ENCODE peak calls at places on chromosomes 13 and 19, in six cellular contexts. One of them, this sample, is unnamed.
A peak's percentile ranks its signal among the peaks of the same experiment; 100 is the strongest.

GRCh38 chr19:16921766-16922591 is 33.2 kb downstream of the F2RL3 start:
- DNase-seq in Panc1: no peak
- DNase-seq in ovary: no peak
- DNase-seq in foreskin fibroblast: no peak
- DNase-seq in uterus: no peak
- DNase-seq in A673: no peak
- DNase-seq in this sample: no peak

GRCh38 chr13:61414686-61415664 is 674 bp downstream of the PCDH20 start:
- DNase-seq in Panc1: no peak
- DNase-seq in ovary: no peak
- DNase-seq in foreskin fibroblast: no peak
- DNase-seq in uterus: no peak
- DNase-seq in A673: peak; percentile 80
- DNase-seq in this sample: peak; percentile 79

GRCh38 chr19:35710784-35711723 is 6.7 kb downstream of the ZBTB32 start:
- DNase-seq in Panc1: no peak
- DNase-seq in ovary: no peak
- DNase-seq in foreskin fibroblast: no peak
- DNase-seq in uterus: no peak
- DNase-seq in A673: no peak
- DNase-seq in this sample: no peak

GRCh38 chr19:48551437-48552302 is at the start of gene SULT2B1:
- DNase-seq in Panc1: no peak
- DNase-seq in ovary: no peak
- DNase-seq in foreskin fibroblast: no peak
- DNase-seq in uterus: no peak
- DNase-seq in A673: no peak
- DNase-seq in this sample: no peak

GRCh38 chr19:3316659-3317207 is 49.6 kb upstream of the NFIC start:
- DNase-seq in Panc1: no peak
- DNase-seq in ovary: no peak
- DNase-seq in foreskin fibroblast: no peak
- DNase-seq in uterus: no peak
- DNase-seq in A673: no peak
- DNase-seq in this sample: no peak

GRCh38 chr19:10315335-10316214 is at the start of gene FDX2:
- DNase-seq in Panc1: no peak
- DNase-seq in ovary: peak; percentile 92
- DNase-seq in foreskin fibroblast: peak; percentile 61
- DNase-seq in uterus: peak; percentile 78
- DNase-seq in A673: peak; percentile 90
- DNase-seq in this sample: no peak

GRCh38 chr13:83876546-83876945 is 5.7 kb downstream of the SLITRK1 start:
- DNase-seq in Panc1: no peak
- DNase-seq in ovary: no peak
- DNase-seq in foreskin fibroblast: no peak
- DNase-seq in uterus: no peak
- DNase-seq in A673: no peak
- DNase-seq in this sample: no peak

GRCh38 chr19:55451522-55452380 is 8.7 kb upstream of the SHISA7 start:
- DNase-seq in Panc1: no peak
- DNase-seq in ovary: no peak
- DNase-seq in foreskin fibroblast: no peak
- DNase-seq in uterus: no peak
- DNase-seq in A673: no peak
- DNase-seq in this sample: no peak

GRCh38 chr13:95204231-95204765 is 97.0 kb downstream of the ABCC4 start:
- DNase-seq in Panc1: no peak
- DNase-seq in ovary: no peak
- DNase-seq in foreskin fibroblast: no peak
- DNase-seq in uterus: no peak
- DNase-seq in A673: no peak
- DNase-seq in this sample: no peak

GRCh38 chr19:48999481-49000325 is 6.0 kb downstream of the RUVBL2 start:
- DNase-seq in Panc1: no peak
- DNase-seq in ovary: peak; percentile 57
- DNase-seq in foreskin fibroblast: peak; percentile 48
- DNase-seq in uterus: no peak
- DNase-seq in A673: peak; percentile 89
- DNase-seq in this sample: no peak

GRCh38 chr13:75135325-75135825 is 346.6 kb downstream of the TBC1D4 start:
- DNase-seq in Panc1: no peak
- DNase-seq in ovary: no peak
- DNase-seq in foreskin fibroblast: peak; percentile 96
- DNase-seq in uterus: no peak
- DNase-seq in A673: peak; percentile 9
- DNase-seq in this sample: no peak

GRCh38 chr13:33204130-33204927 is 81.2 kb downstream of the STARD13 start:
- DNase-seq in Panc1: no peak
- DNase-seq in ovary: peak; percentile 61
- DNase-seq in foreskin fibroblast: peak; percentile 91
- DNase-seq in uterus: peak; percentile 90
- DNase-seq in A673: peak; percentile 93
- DNase-seq in this sample: no peak

GRCh38 chr13:26629260-26629659 is 71.8 kb downstream of the WASF3 start:
- DNase-seq in Panc1: no peak
- DNase-seq in ovary: no peak
- DNase-seq in foreskin fibroblast: no peak
- DNase-seq in uterus: no peak
- DNase-seq in A673: peak; percentile 22
- DNase-seq in this sample: no peak

GRCh38 chr19:53991224-53992113 is at the start of gene CACNG6:
- DNase-seq in Panc1: no peak
- DNase-seq in ovary: no peak
- DNase-seq in foreskin fibroblast: no peak
- DNase-seq in uterus: no peak
- DNase-seq in A673: no peak
- DNase-seq in this sample: no peak

GRCh38 chr19:18205180-18205915 is 1.5 kb upstream of the RAB3A start:
- DNase-seq in Panc1: no peak
- DNase-seq in ovary: peak; percentile 93
- DNase-seq in foreskin fibroblast: peak; percentile 65
- DNase-seq in uterus: peak; percentile 91
- DNase-seq in A673: peak; percentile 68
- DNase-seq in this sample: no peak

GRCh38 chr19:18204394-18205179 is 745 bp upstream of the RAB3A start:
- DNase-seq in Panc1: no peak
- DNase-seq in ovary: peak; percentile 85
- DNase-seq in foreskin fibroblast: no peak
- DNase-seq in uterus: peak; percentile 84
- DNase-seq in A673: peak; percentile 77
- DNase-seq in this sample: no peak

GRCh38 chr19:18203863-18204393 is at the start of gene RAB3A:
- DNase-seq in Panc1: peak; percentile 98
- DNase-seq in ovary: peak; percentile 100
- DNase-seq in foreskin fibroblast: peak; percentile 100
- DNase-seq in uterus: peak; percentile 100
- DNase-seq in A673: peak; percentile 100
- DNase-seq in this sample: peak; percentile 100

GRCh38 chr19:18203408-18203862 is 407 bp downstream of the RAB3A start:
- DNase-seq in Panc1: no peak
- DNase-seq in ovary: peak; percentile 82
- DNase-seq in foreskin fibroblast: no peak
- DNase-seq in uterus: no peak
- DNase-seq in A673: peak; percentile 54
- DNase-seq in this sample: no peak

GRCh38 chr19:18202759-18203407 is 959 bp downstream of the RAB3A start:
- DNase-seq in Panc1: no peak
- DNase-seq in ovary: peak; percentile 85
- DNase-seq in foreskin fibroblast: no peak
- DNase-seq in uterus: peak; percentile 46
- DNase-seq in A673: peak; percentile 39
- DNase-seq in this sample: no peak
- TF ChIP-seq CTCF in Panc1: no peak
- TF ChIP-seq CTCF in ovary: no peak
- TF ChIP-seq CTCF in foreskin fibroblast: peak; percentile 22
- TF ChIP-seq CTCF in uterus: no peak
- TF ChIP-seq CTCF in A673: peak; percentile 46
- TF ChIP-seq CTCF in this sample: peak; percentile 67

GRCh38 chr13:58994077-58994476 is 1169.7 kb downstream of the DIAPH3 start:
- DNase-seq in Panc1: no peak
- DNase-seq in ovary: no peak
- DNase-seq in foreskin fibroblast: no peak
- DNase-seq in uterus: no peak
- DNase-seq in A673: peak; percentile 36
- DNase-seq in this sample: no peak

GRCh38 chr13:58999851-59000250 is 1163.9 kb downstream of the DIAPH3 start:
- DNase-seq in Panc1: no peak
- DNase-seq in ovary: no peak
- DNase-seq in foreskin fibroblast: no peak
- DNase-seq in uterus: no peak
- DNase-seq in A673: no peak
- DNase-seq in this sample: no peak

GRCh38 chr13:58991826-58992477 is 1171.8 kb downstream of the DIAPH3 start:
- DNase-seq in Panc1: no peak
- DNase-seq in ovary: no peak
- DNase-seq in foreskin fibroblast: no peak
- DNase-seq in uterus: no peak
- DNase-seq in A673: no peak
- DNase-seq in this sample: no peak

GRCh38 chr13:58992478-58993042 is 1171.2 kb downstream of the DIAPH3 start:
- DNase-seq in Panc1: no peak
- DNase-seq in ovary: no peak
- DNase-seq in foreskin fibroblast: no peak
- DNase-seq in uterus: no peak
- DNase-seq in A673: no peak
- DNase-seq in this sample: no peak

GRCh38 chr13:58994778-58995177 is 1169.0 kb downstream of the DIAPH3 start:
- DNase-seq in Panc1: no peak
- DNase-seq in ovary: no peak
- DNase-seq in foreskin fibroblast: no peak
- DNase-seq in uterus: no peak
- DNase-seq in A673: peak; percentile 63
- DNase-seq in this sample: no peak
- TF ChIP-seq CTCF in Panc1: no peak
- TF ChIP-seq CTCF in ovary: no peak
- TF ChIP-seq CTCF in foreskin fibroblast: no peak
- TF ChIP-seq CTCF in uterus: no peak
- TF ChIP-seq CTCF in A673: peak; percentile 53
- TF ChIP-seq CTCF in this sample: peak; percentile 67

GRCh38 chr19:13883665-13884064 is 6.7 kb downstream of the NANOS3 start:
- DNase-seq in Panc1: no peak
- DNase-seq in ovary: no peak
- DNase-seq in foreskin fibroblast: no peak
- DNase-seq in uterus: no peak
- DNase-seq in A673: no peak
- DNase-seq in this sample: no peak
- TF ChIP-seq CTCF in Panc1: no peak
- TF ChIP-seq CTCF in ovary: no peak
- TF ChIP-seq CTCF in foreskin fibroblast: no peak
- TF ChIP-seq CTCF in uterus: no peak
- TF ChIP-seq CTCF in A673: peak; percentile 27
- TF ChIP-seq CTCF in this sample: peak; percentile 53

DNA sequence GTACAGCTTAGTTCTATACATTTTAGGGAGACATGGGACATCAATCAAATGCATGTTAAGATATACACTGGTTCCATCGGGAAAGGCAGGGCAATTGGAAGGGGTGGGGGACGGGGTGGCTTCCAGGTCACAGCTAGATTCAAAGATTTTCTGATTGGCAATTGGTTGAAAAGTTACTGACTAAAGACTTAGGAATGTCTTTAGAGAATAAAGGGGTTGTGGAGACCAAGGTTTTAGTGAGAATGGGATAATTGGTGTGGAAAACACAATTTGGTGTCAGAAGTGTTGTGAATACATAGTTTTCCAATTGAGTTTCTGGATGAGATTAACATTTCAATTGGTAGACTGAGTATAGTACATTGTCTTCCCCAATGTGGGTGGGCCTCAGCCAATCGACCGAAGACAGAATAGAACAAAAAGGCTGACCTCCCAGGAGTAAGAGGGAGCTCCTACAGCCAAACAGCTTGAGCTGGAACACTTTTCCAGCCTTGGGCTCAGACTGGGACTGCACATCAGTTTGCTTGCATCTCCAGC is 988 bp upstream of the CCDC169 start:
- DNase-seq in Panc1: no peak
- DNase-seq in ovary: no peak
- DNase-seq in foreskin fibroblast: no peak
- DNase-seq in uterus: no peak
- DNase-seq in A673: peak; percentile 50
- DNase-seq in this sample: no peak
- TF ChIP-seq CTCF in Panc1: no peak
- TF ChIP-seq CTCF in ovary: no peak
- TF ChIP-seq CTCF in foreskin fibroblast: no peak
- TF ChIP-seq CTCF in uterus: no peak
- TF ChIP-seq CTCF in A673: no peak
- TF ChIP-seq CTCF in this sample: no peak

DNA sequence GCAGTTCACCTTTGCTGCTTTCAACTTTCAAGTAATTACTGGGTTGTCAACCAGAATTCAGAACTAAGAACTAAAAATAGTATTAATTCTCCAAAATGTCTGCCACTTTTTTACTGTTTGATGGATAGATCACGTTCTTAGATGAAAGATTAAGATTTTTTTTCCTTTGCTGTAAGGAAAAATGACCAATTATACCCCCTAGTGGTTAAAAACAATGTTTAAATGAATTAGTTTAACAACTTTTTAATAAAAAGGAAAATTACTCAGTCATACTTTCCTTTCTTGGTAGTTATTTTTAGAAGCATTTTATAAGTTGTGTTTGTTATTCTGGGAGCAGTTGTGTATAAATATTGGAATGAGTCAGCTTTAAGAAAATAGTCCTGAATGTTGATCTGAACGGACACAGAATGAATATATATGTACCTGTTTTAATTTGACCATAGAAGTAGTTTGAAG is 4.6 kb downstream of the TM9SF2 start:
- DNase-seq in Panc1: no peak
- DNase-seq in ovary: no peak
- DNase-seq in foreskin fibroblast: no peak
- DNase-seq in uterus: no peak
- DNase-seq in A673: peak; percentile 19
- DNase-seq in this sample: no peak
- TF ChIP-seq CTCF in Panc1: peak; percentile 19
- TF ChIP-seq CTCF in ovary: no peak
- TF ChIP-seq CTCF in foreskin fibroblast: no peak
- TF ChIP-seq CTCF in uterus: peak; percentile 24
- TF ChIP-seq CTCF in A673: peak; percentile 51
- TF ChIP-seq CTCF in this sample: peak; percentile 84

GRCh38 chr13:39765801-39766463 is 110.5 kb downstream of the COG6 start:
- DNase-seq in Panc1: no peak
- DNase-seq in ovary: peak; percentile 60
- DNase-seq in foreskin fibroblast: no peak
- DNase-seq in uterus: peak; percentile 51
- DNase-seq in A673: peak; percentile 80
- DNase-seq in this sample: no peak
- TF ChIP-seq CTCF in Panc1: peak; percentile 26
- TF ChIP-seq CTCF in ovary: no peak
- TF ChIP-seq CTCF in foreskin fibroblast: no peak
- TF ChIP-seq CTCF in uterus: peak; percentile 11
- TF ChIP-seq CTCF in A673: peak; percentile 73
- TF ChIP-seq CTCF in this sample: peak; percentile 64

This sample was measured in chondrocyte.